ENCODE peak calls at places on chromosomes 2 and 18, in five cellular contexts. S is Peyer's patch, T is OCI-LY7, L is IMR-90, N is right atrium auricular region. D is an unnamed sample.

GRCh38 chr2:240947607-240948006 is 41.5 kb downstream of the CROCC2 start:
- DNase-seq in S (peak), T (no peak), L (no peak), N (no peak), D (peak)

GRCh38 chr18:26619350-26619749 is 71.0 kb upstream of the KCTD1 start:
- DNase-seq in S (no peak), T (no peak), L (no peak), N (no peak), D (no peak)

GRCh38 chr18:68742206-68742605 is 27.3 kb upstream of the TMX3 start:
- DNase-seq in S (no peak), T (no peak), L (no peak), N (no peak), D (no peak)

GRCh38 chr2:135152361-135152760 is 100.3 kb downstream of the RAB3GAP1 start:
- DNase-seq in S (no peak), T (no peak), L (no peak), N (no peak), D (no peak)

GRCh38 chr2:126288362-126288761 is 367.6 kb upstream of the GYPC start:
- DNase-seq in S (no peak), T (no peak), L (no peak), N (no peak), D (no peak)

GRCh38 chr18:47036298-47036874 is 965 bp upstream of the ELOA2 start:
- DNase-seq in S (no peak), T (peak), L (peak), N (no peak), D (no peak)

GRCh38 chr2:121334581-121335293 is 49.7 kb upstream of the TFCP2L1 start:
- DNase-seq in S (no peak), T (no peak), L (no peak), N (no peak), D (peak)

GRCh38 chr2:78408795-78409118 is 616.7 kb upstream of the REG3G start:
- DNase-seq in S (no peak), T (no peak), L (no peak), N (no peak), D (no peak)

GRCh38 chr2:200490001-200490400 is 19.9 kb downstream of the KCTD18 start:
- DNase-seq in S (peak), T (no peak), L (no peak), N (no peak), D (no peak)

GRCh38 chr2:191218292-191218898 is 26.8 kb upstream of the MYO1B start:
- DNase-seq in S (no peak), T (peak), L (peak), N (no peak), D (no peak)

GRCh38 chr18:29154758-29155725 is 978.1 kb upstream of the CDH2 start:
- DNase-seq in S (no peak), T (no peak), L (peak), N (no peak), D (no peak)

GRCh38 chr2:55011741-55012574 is 38.3 kb downstream of the RTN4 start:
- DNase-seq in S (no peak), T (no peak), L (no peak), N (no peak), D (no peak)
- H3K4me3 ChIP-seq in S (no peak), T (no peak), L (no peak), N (no peak), D (peak)

GRCh38 chr18:27662537-27662936 is 477.4 kb upstream of the CHST9 start:
- DNase-seq in S (no peak), T (no peak), L (no peak), N (no peak), D (no peak)

GRCh38 chr18:27666070-27666469 is 481.0 kb upstream of the CHST9 start:
- DNase-seq in S (no peak), T (no peak), L (no peak), N (no peak), D (no peak)

GRCh38 chr18:27665264-27665799 is 480.2 kb upstream of the CHST9 start:
- DNase-seq in S (no peak), T (no peak), L (no peak), N (no peak), D (no peak)

GRCh38 chr18:27656905-27657304 is 471.8 kb upstream of the CHST9 start:
- DNase-seq in S (no peak), T (no peak), L (no peak), N (no peak), D (no peak)

DNA sequence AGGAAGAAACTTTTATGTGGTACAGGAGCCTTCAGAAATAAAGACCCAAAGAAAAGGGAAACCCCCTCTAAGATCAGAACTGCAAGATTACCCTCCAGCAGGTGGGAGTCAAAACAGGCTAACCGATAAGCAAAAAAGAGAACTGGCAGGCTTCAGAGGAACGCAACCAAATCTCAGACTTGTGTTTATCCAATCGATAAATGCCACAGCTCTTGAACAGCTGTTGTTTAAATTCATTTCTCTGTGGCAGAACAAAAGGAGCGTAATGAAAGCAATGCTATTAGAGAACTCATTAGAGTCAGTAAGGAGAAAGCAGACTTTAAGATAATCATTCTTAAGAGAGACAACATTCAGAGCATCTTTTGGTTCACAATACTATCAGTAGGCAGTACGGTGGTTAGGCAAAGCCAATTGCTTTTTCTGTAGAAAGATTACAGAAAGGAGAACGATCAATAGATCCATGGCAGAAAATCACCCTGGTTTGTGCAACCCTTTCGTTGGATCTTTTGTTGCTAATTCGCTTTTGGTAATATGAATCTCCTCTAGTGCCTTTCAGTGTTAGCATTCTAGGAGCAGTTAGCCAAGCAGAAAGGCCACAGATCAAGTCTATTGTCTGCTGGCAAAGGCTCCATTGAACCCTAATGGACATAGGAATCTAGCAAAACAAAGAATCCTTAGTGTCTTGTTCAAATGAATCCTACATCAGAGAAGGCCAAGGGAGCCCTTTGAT is 476.4 kb upstream of the CHST9 start:
- DNase-seq in S (no peak), T (no peak), L (no peak), N (no peak), D (no peak)
- H3K4me3 ChIP-seq in S (no peak), T (no peak), L (no peak), N (no peak), D (no peak)

DNA sequence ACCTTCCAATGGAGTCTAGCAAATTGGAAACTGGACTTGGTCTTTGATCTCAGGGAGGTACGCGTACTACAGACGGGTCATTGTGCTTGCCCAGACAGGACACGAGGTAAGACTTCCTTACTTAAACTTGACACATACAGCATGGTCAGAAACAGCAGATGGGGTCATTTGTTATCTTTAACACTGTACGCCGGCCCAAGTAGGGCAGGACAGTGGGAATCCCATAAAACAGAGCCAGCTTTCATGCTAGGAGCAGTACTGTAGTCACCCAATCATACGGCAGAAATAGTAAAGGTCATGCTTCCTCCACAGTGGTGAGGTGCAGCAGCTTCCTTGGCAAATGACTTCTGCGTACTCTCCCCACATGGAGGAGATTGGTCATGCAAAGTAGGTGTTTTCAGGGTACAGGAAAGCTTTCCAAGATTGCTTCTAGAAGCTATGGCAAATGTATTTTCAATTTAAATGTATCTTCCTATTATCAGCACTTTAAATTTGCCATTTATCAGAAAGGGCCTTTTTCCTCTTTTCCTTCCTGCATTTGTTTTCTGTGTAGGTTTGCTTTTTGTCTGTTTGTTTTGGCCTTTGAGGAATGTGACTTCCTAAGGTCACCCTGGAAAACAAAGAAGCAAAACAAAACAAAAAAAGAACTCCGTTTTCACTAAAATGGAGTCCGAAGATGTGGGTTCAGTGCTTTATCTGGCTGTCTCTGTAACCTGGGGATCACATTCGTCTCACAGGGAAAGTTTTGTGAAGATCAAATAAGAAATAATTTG is 74.0 kb upstream of the DSG1 start:
- DNase-seq in S (peak), T (no peak), L (no peak), N (no peak), D (no peak)
- H3K4me3 ChIP-seq in S (no peak), T (no peak), L (no peak), N (no peak), D (no peak)

GRCh38 chr18:10128906-10129305 is 215.1 kb downstream of the VAPA start:
- DNase-seq in S (no peak), T (no peak), L (no peak), N (no peak), D (no peak)

GRCh38 chr18:10131783-10132381 is 218.1 kb downstream of the VAPA start:
- DNase-seq in S (peak), T (no peak), L (no peak), N (no peak), D (no peak)

GRCh38 chr18:10133516-10133915 is 219.7 kb downstream of the VAPA start:
- DNase-seq in S (no peak), T (no peak), L (no peak), N (no peak), D (no peak)

GRCh38 chr18:10130626-10131025 is 216.8 kb downstream of the VAPA start:
- DNase-seq in S (no peak), T (no peak), L (no peak), N (no peak), D (no peak)

DNA sequence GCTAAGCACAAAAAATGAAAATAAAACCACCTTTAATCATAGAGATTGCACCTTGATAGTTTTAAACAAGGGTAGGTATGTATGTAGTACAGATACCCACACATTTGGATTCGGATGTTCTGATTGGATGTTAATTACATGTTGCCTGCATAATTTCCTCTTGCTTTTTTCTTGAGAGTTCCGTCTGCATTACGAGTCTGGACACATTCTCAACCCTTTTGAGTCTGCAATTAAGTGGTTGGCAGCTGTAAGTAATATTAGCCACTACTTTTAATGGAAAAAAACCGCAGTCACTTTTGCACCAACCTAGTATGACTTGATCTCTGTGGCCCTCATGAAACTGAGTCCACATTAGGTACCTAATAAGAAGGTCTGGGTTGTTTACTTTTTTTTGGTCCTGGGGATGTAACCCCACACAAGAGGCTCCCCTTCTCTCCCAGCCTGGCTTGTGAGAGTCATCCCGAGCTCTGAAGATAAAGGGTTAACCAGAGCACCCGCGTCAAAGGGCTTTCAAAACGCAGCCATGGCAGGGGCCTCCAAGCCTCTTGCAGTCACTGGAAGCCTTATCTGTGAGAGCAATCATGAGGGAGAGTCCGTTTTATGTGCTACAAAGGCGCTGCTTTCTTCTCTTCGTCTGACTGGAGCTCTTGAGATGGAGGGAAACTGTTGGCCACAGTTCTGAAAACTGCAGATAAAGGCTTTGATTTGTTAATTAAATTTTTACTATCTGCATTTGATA is 217.4 kb downstream of the VAPA start:
- DNase-seq in S (no peak), T (no peak), L (no peak), N (no peak), D (no peak)
- H3K4me3 ChIP-seq in S (peak), T (no peak), L (no peak), N (peak), D (peak)

GRCh38 chr18:9102391-9103216 is at the start of gene NDUFV2:
- DNase-seq in S (peak), T (peak), L (peak), N (peak), D (peak)

GRCh38 chr18:9105420-9105819 is 2.9 kb downstream of the NDUFV2 start:
- DNase-seq in S (no peak), T (no peak), L (no peak), N (no peak), D (no peak)

GRCh38 chr18:9106094-9106493 is 3.6 kb downstream of the NDUFV2 start:
- DNase-seq in S (no peak), T (no peak), L (no peak), N (no peak), D (no peak)

GRCh38 chr18:9103488-9103887 is 989 bp downstream of the NDUFV2 start:
- DNase-seq in S (no peak), T (peak), L (peak), N (no peak), D (no peak)

DNA sequence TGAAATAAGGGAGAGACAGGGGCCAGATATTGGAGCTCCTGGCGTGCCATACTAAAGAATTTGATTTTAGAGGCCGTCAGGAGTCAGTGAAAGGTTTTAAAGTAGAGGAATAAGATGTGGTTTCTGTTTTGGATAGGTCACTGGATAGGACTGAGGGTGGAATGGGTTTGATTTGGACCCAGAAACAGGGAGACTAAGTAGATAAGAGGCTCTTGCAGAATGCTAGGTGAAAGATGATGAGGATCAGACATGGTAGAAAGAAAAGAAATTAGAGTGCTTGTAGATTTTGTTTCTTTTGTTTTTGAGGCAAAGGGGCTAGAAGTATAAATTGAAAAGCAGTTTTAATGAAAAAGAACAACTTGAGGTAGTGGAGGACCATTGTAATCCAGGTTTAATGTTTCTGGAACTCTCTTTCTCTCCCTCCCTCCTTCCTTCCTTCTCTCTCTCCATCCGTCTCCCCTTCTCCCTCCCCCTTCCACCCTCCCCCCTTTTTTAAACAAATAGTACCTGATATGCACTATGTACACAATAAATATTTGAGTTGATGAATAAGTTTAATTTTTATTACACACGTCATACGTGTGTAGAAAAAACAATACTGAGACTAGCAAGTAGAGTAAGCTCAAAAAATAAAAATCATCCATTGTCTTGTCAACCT is 1.9 kb downstream of the NDUFV2 start:
- DNase-seq in S (no peak), T (no peak), L (no peak), N (no peak), D (no peak)
- H3K4me3 ChIP-seq in S (peak), T (peak), L (peak), N (peak), D (peak)

D was measured in coronary artery.